ENCODE peak calls at places on chromosomes 6 and 20, in five cellular contexts. D is H1, K is NT2/D1, U is HepG2, Q is GM12878. X is an unnamed sample.

GRCh38 chr6:16243055-16243454 is 4.7 kb downstream of the GMPR start:
- DNase-seq in D (no peak), K (no peak), U (no peak), Q (no peak), X (no peak)

GRCh38 chr6:3838992-3839867 is 9.9 kb upstream of the FAM50B start:
- DNase-seq in D (no peak), K (no peak), U (peak; percentile 95), Q (no peak), X (no peak)

GRCh38 chr6:24093381-24093780 is 32.6 kb upstream of the NRSN1 start:
- DNase-seq in D (no peak), K (no peak), U (no peak), Q (no peak), X (no peak)

GRCh38 chr6:33116417-33116816 is 40.6 kb downstream of the HLA-DPB1 start:
- DNase-seq in D (peak; percentile 70), K (no peak), U (no peak), Q (no peak), X (no peak)

GRCh38 chr20:10551732-10552724 is 116.9 kb downstream of the SLX4IP start:
- DNase-seq in D (no peak), K (peak; percentile 47), U (no peak), Q (no peak), X (no peak)

GRCh38 chr6:167697316-167697715 is 129.4 kb upstream of the AFDN start:
- DNase-seq in D (no peak), K (no peak), U (no peak), Q (no peak), X (no peak)

GRCh38 chr6:167699141-167700036 is 127.3 kb upstream of the AFDN start:
- DNase-seq in D (no peak), K (no peak), U (no peak), Q (peak; percentile 27), X (no peak)

GRCh38 chr6:71510856-71511255 is 222.2 kb downstream of the OGFRL1 start:
- DNase-seq in D (no peak), K (no peak), U (no peak), Q (no peak), X (no peak)

GRCh38 chr6:163173741-163174140 is 240.8 kb upstream of the QKI start:
- DNase-seq in D (no peak), K (no peak), U (no peak), Q (no peak), X (no peak)

GRCh38 chr20:37821691-37822655 is 81.0 kb upstream of the VSTM2L start:
- DNase-seq in D (no peak), K (no peak), U (no peak), Q (no peak), X (no peak)

GRCh38 chr6:117480651-117481050 is 1.8 kb upstream of the DCBLD1 start:
- DNase-seq in D (no peak), K (no peak), U (peak; percentile 59), Q (no peak), X (no peak)

GRCh38 chr6:117976030-117976651 is 69.1 kb downstream of the SLC35F1 start:
- DNase-seq in D (no peak), K (peak; percentile 58), U (peak; percentile 61), Q (no peak), X (peak; percentile 46)

GRCh38 chr6:142802124-142802523 is 142.9 kb downstream of the HIVEP2 start:
- DNase-seq in D (no peak), K (peak; percentile 16), U (peak; percentile 65), Q (no peak), X (no peak)

DNA sequence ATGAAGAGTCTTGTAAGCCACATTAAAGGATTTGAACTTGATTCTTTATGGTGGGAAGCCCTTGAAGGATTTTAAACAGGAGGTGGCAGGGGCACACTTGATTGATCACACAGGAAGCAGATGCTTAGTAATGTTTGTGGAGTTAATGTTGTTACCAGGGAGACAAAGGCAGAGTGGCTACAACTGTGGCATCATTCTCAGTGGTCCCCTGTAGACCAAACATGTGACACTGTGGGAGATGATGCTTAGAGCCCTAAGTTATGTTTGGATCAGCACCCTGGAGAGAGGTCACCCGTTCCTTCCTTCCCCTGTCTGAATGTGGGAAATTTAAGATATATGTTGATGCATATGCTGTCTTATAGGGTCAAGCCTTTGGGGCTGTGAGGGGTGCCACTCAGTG is 53.2 kb downstream of the EIF2S2 start:
- DNase-seq in D (no peak), K (no peak), U (no peak), Q (no peak), X (no peak)
- TF ChIP-seq SUZ12 in D (no peak), K (no peak), U (no peak), Q (no peak), X (no peak)

GRCh38 chr20:32581839-32582658 is 3.1 kb downstream of the NOL4L start:
- DNase-seq in D (peak; percentile 65), K (no peak), U (no peak), Q (no peak), X (no peak)

GRCh38 chr20:32585519-32586127 is 490 bp upstream of the NOL4L start:
- DNase-seq in D (peak; percentile 68), K (no peak), U (no peak), Q (peak; percentile 26), X (no peak)

GRCh38 chr20:32582659-32583580 is 2.2 kb downstream of the NOL4L start:
- DNase-seq in D (peak; percentile 72), K (no peak), U (no peak), Q (no peak), X (peak; percentile 50)

GRCh38 chr20:32585011-32585518 is at the start of gene NOL4L:
- DNase-seq in D (peak; percentile 69), K (no peak), U (no peak), Q (no peak), X (peak; percentile 36)

GRCh38 chr20:32583581-32584045 is 1.5 kb downstream of the NOL4L start:
- DNase-seq in D (no peak), K (no peak), U (no peak), Q (no peak), X (no peak)
- TF ChIP-seq SUZ12 in D (no peak), K (no peak), U (no peak), Q (no peak), X (no peak)

GRCh38 chr6:146876271-146877151 is 277.7 kb downstream of the ADGB start:
- DNase-seq in D (no peak), K (no peak), U (no peak), Q (no peak), X (peak; percentile 22)
- TF ChIP-seq SUZ12 in D (no peak), K (no peak), U (no peak), Q (no peak), X (no peak)

GRCh38 chr6:96659084-96659845 is 96.3 kb downstream of the FHL5 start:
- DNase-seq in D (no peak), K (no peak), U (no peak), Q (no peak), X (no peak)

GRCh38 chr6:96651816-96652215 is 88.9 kb downstream of the FHL5 start:
- DNase-seq in D (no peak), K (no peak), U (no peak), Q (peak; percentile 28), X (no peak)

GRCh38 chr6:96657344-96657743 is 94.4 kb downstream of the FHL5 start:
- DNase-seq in D (no peak), K (no peak), U (no peak), Q (no peak), X (no peak)
- TF ChIP-seq SUZ12 in D (no peak), K (no peak), U (no peak), Q (no peak), X (no peak)

GRCh38 chr6:136178749-136179148 is 71.4 kb downstream of the MTFR2 start:
- DNase-seq in D (no peak), K (no peak), U (no peak), Q (no peak), X (no peak)

GRCh38 chr6:136171207-136171606 is 78.9 kb downstream of the MTFR2 start:
- DNase-seq in D (no peak), K (no peak), U (no peak), Q (no peak), X (no peak)

GRCh38 chr6:136173519-136174507 is 76.3 kb downstream of the MTFR2 start:
- DNase-seq in D (no peak), K (no peak), U (no peak), Q (no peak), X (no peak)

GRCh38 chr6:136175873-136176272 is 74.2 kb downstream of the MTFR2 start:
- DNase-seq in D (no peak), K (no peak), U (no peak), Q (no peak), X (no peak)

DNA sequence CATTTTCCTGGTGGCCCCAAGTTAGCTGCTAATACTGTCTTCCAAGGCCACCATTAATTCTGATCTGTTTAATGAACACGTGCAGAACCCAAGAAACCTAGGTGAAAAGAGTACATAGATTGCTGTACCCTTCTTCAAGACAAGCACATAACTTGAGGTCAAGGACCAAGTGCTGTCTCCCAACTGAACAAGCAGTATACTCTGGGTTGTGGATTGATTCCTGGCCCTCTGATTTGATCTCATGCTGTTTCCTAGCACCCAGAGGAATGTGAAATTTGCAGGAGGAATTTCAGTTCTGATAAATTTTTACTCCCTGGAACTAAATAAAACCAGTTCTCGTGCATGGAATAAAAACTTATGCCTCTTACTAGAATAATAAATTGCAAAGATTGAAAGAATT is 75.6 kb downstream of the MTFR2 start:
- DNase-seq in D (no peak), K (no peak), U (no peak), Q (no peak), X (no peak)
- TF ChIP-seq SUZ12 in D (no peak), K (no peak), U (no peak), Q (no peak), X (no peak)

GRCh38 chr6:20952605-20953004 is 418.3 kb downstream of the CDKAL1 start:
- DNase-seq in D (no peak), K (no peak), U (peak; percentile 29), Q (no peak), X (no peak)
- TF ChIP-seq SUZ12 in D (no peak), K (no peak), U (no peak), Q (no peak), X (no peak)